ENCODE peak calls at places on chromosomes 7 and 10, in five cellular contexts. One of them, this sample, is unnamed.

GRCh38 chr7:94511763-94512162 is 2.2 kb downstream of the CASD1 start:
- DNase-seq in putamen: no peak
- DNase-seq in GM04503: no peak
- DNase-seq in Panc1: no peak
- DNase-seq in DMS79: peak; percentile 50
- DNase-seq in this sample: no peak

GRCh38 chr10:49056356-49056755 is 59.0 kb downstream of the VSTM4 start:
- DNase-seq in DMS79: no peak
- DNase-seq in Panc1: no peak
- DNase-seq in putamen: no peak
- DNase-seq in GM04503: no peak
- DNase-seq in this sample: no peak

GRCh38 chr7:3272691-3273141 is 28.3 kb upstream of the SDK1 start:
- DNase-seq in putamen: no peak
- DNase-seq in GM04503: no peak
- DNase-seq in DMS79: no peak
- DNase-seq in Panc1: peak; percentile 90
- DNase-seq in this sample: no peak

GRCh38 chr10:72248477-72249151 is 25.1 kb upstream of the DDIT4 start:
- DNase-seq in putamen: peak; percentile 83
- DNase-seq in Panc1: no peak
- DNase-seq in GM04503: no peak
- DNase-seq in DMS79: no peak
- DNase-seq in this sample: peak; percentile 85

GRCh38 chr10:43255644-43256431 is 11.0 kb downstream of the RASGEF1A start:
- DNase-seq in putamen: no peak
- DNase-seq in Panc1: no peak
- DNase-seq in GM04503: no peak
- DNase-seq in DMS79: no peak
- DNase-seq in this sample: no peak

GRCh38 chr7:45919947-45920542 is 1.0 kb downstream of the IGFBP3 start:
- DNase-seq in GM04503: no peak
- DNase-seq in Panc1: no peak
- DNase-seq in putamen: no peak
- DNase-seq in DMS79: no peak
- DNase-seq in this sample: no peak

GRCh38 chr10:124992462-124993344 is 50.8 kb downstream of the ZRANB1 start:
- DNase-seq in DMS79: no peak
- DNase-seq in Panc1: peak; percentile 30
- DNase-seq in putamen: peak; percentile 86
- DNase-seq in GM04503: peak; percentile 31
- DNase-seq in this sample: peak; percentile 89

GRCh38 chr7:7921830-7922229 is 46.8 kb upstream of the GLCCI1 start:
- DNase-seq in Panc1: no peak
- DNase-seq in GM04503: no peak
- DNase-seq in putamen: no peak
- DNase-seq in DMS79: no peak
- DNase-seq in this sample: no peak

GRCh38 chr10:112666070-112666469 is 219.1 kb downstream of the VTI1A start:
- DNase-seq in DMS79: no peak
- DNase-seq in putamen: no peak
- DNase-seq in Panc1: no peak
- DNase-seq in GM04503: no peak
- DNase-seq in this sample: no peak

GRCh38 chr7:139673230-139673629 is 104.6 kb downstream of the HIPK2 start:
- DNase-seq in putamen: no peak
- DNase-seq in DMS79: no peak
- DNase-seq in GM04503: no peak
- DNase-seq in Panc1: no peak
- DNase-seq in this sample: no peak

GRCh38 chr10:90787906-90788491 is 69.8 kb downstream of the HTR7 start:
- DNase-seq in Panc1: peak; percentile 18
- DNase-seq in DMS79: no peak
- DNase-seq in GM04503: no peak
- DNase-seq in putamen: no peak
- DNase-seq in this sample: no peak

GRCh38 chr7:157485961-157486510 is 149.2 kb downstream of the DNAJB6 start:
- DNase-seq in putamen: no peak
- DNase-seq in DMS79: no peak
- DNase-seq in Panc1: no peak
- DNase-seq in GM04503: no peak
- DNase-seq in this sample: no peak

GRCh38 chr10:35613597-35614226 is 8.6 kb downstream of the GJD4 start:
- DNase-seq in DMS79: no peak
- DNase-seq in Panc1: no peak
- DNase-seq in GM04503: no peak
- DNase-seq in putamen: no peak
- DNase-seq in this sample: no peak

GRCh38 chr7:85090138-85090537 is 96.7 kb downstream of the SEMA3D start:
- DNase-seq in putamen: no peak
- DNase-seq in DMS79: no peak
- DNase-seq in GM04503: no peak
- DNase-seq in Panc1: no peak
- DNase-seq in this sample: no peak

GRCh38 chr7:19392246-19392645 is 247.0 kb upstream of the FERD3L start:
- DNase-seq in DMS79: no peak
- DNase-seq in GM04503: no peak
- DNase-seq in putamen: no peak
- DNase-seq in Panc1: peak; percentile 70
- DNase-seq in this sample: no peak

GRCh38 chr10:92381543-92381954 is 90.6 kb downstream of the MARCHF5 start:
- DNase-seq in DMS79: no peak
- DNase-seq in putamen: no peak
- DNase-seq in GM04503: no peak
- DNase-seq in Panc1: no peak
- DNase-seq in this sample: no peak

GRCh38 chr7:41006591-41006990 is 696.3 kb downstream of the INHBA start:
- DNase-seq in DMS79: no peak
- DNase-seq in GM04503: no peak
- DNase-seq in Panc1: no peak
- DNase-seq in putamen: no peak
- DNase-seq in this sample: no peak

GRCh38 chr7:44791278-44792219 is 4.9 kb upstream of the PPIA start:
- DNase-seq in Panc1: no peak
- DNase-seq in GM04503: no peak
- DNase-seq in DMS79: no peak
- DNase-seq in putamen: no peak
- DNase-seq in this sample: no peak

GRCh38 chr7:23594879-23595604 is 2.1 kb upstream of the CCDC126 start:
- DNase-seq in DMS79: no peak
- DNase-seq in Panc1: no peak
- DNase-seq in GM04503: no peak
- DNase-seq in putamen: no peak
- DNase-seq in this sample: no peak

GRCh38 chr7:48505061-48505460 is 333.8 kb downstream of the ABCA13 start:
- DNase-seq in putamen: no peak
- DNase-seq in GM04503: no peak
- DNase-seq in Panc1: no peak
- DNase-seq in DMS79: no peak
- DNase-seq in this sample: no peak

GRCh38 chr10:87960230-87960629 is 96.8 kb downstream of the PTEN start:
- DNase-seq in putamen: no peak
- DNase-seq in Panc1: peak; percentile 74
- DNase-seq in GM04503: no peak
- DNase-seq in DMS79: no peak
- DNase-seq in this sample: no peak

GRCh38 chr10:29470355-29470705 is 164.4 kb downstream of the SVIL start:
- DNase-seq in Panc1: no peak
- DNase-seq in putamen: no peak
- DNase-seq in GM04503: no peak
- DNase-seq in DMS79: no peak
- DNase-seq in this sample: no peak

GRCh38 chr7:158078161-158078910 is 509.3 kb downstream of the PTPRN2 start:
- DNase-seq in Panc1: no peak
- DNase-seq in putamen: no peak
- DNase-seq in DMS79: peak; percentile 97
- DNase-seq in GM04503: no peak
- DNase-seq in this sample: no peak

GRCh38 chr7:31642681-31643115 is 44.3 kb upstream of the PPP1R17 start:
- DNase-seq in DMS79: no peak
- DNase-seq in Panc1: no peak
- DNase-seq in putamen: peak; percentile 14
- DNase-seq in GM04503: no peak
- DNase-seq in this sample: no peak

GRCh38 chr10:117610321-117610720 is 67.8 kb downstream of the EMX2 start:
- DNase-seq in GM04503: no peak
- DNase-seq in putamen: no peak
- DNase-seq in DMS79: no peak
- DNase-seq in Panc1: no peak
- DNase-seq in this sample: no peak